ENCODE peak calls at places on chromosomes 2 and 18, in ten cellular contexts. T is GF-D8; M is iPS DF 6.9; B is fibroblast of pulmonary artery; W is activated CD8-positive, alpha-beta T cell treated with anti-CD3 and anti-CD28 coated beads for 36 hours; V is NCI-H1092 treated with DMSO at 0.1 percent for 48 hours; L is chondrocyte; F is left ventricle myocardium superior; N is NCI-H69; Z is GM18507. Q is an unnamed sample.

GRCh38 chr2:48946444-48947048 is 191.0 kb upstream of the LHCGR start:
- DNase-seq in T (no peak), M (peak), B (peak), W (peak), V (peak), L (no peak), F (no peak), N (peak), Z (peak), Q (peak)

GRCh38 chr2:54773838-54774237 is 50.4 kb downstream of the EML6 start:
- DNase-seq in T (no peak), M (peak), B (peak), W (no peak), V (no peak), L (no peak), F (no peak), N (peak), Z (no peak), Q (no peak)

GRCh38 chr18:31049189-31049588 is 6.6 kb upstream of the DSC3 start:
- DNase-seq in T (no peak), M (no peak), B (peak), W (no peak), V (no peak), L (no peak), F (no peak), N (peak), Z (no peak), Q (no peak)

GRCh38 chr18:61844726-61845125 is 48.1 kb downstream of the RNF152 start:
- DNase-seq in T (no peak), M (no peak), B (no peak), W (no peak), V (no peak), L (no peak), F (no peak), N (no peak), Z (no peak), Q (no peak)

GRCh38 chr2:2103320-2103719 is 227.8 kb downstream of the MYT1L start:
- DNase-seq in T (no peak), M (no peak), B (no peak), W (no peak), V (no peak), L (no peak), F (no peak), N (no peak), Z (no peak), Q (no peak)

GRCh38 chr2:45595724-45596435 is 15.2 kb downstream of the SRBD1 start:
- DNase-seq in T (no peak), M (no peak), B (peak), W (no peak), V (no peak), L (no peak), F (peak), N (no peak), Z (no peak), Q (no peak)

GRCh38 chr2:41851554-41851953 is 196.3 kb upstream of the PKDCC start:
- DNase-seq in T (no peak), M (no peak), B (no peak), W (no peak), V (no peak), L (no peak), F (no peak), N (no peak), Z (no peak), Q (no peak)

GRCh38 chr2:157841485-157841884 is 34.6 kb downstream of the ACVR1 start:
- DNase-seq in T (no peak), M (no peak), B (no peak), W (no peak), V (no peak), L (no peak), F (no peak), N (no peak), Z (no peak), Q (no peak)

GRCh38 chr18:48404707-48405106 is 4.5 kb downstream of the ZBTB7C start:
- DNase-seq in T (no peak), M (no peak), B (no peak), W (no peak), V (no peak), L (no peak), F (no peak), N (peak), Z (no peak), Q (no peak)

GRCh38 chr2:6177796-6178195 is 485.6 kb downstream of the SOX11 start:
- DNase-seq in T (no peak), M (no peak), B (no peak), W (no peak), V (no peak), L (no peak), F (no peak), N (no peak), Z (no peak), Q (no peak)

GRCh38 chr2:241443486-241444223 is 64.7 kb downstream of the STK25 start:
- DNase-seq in T (peak), M (no peak), B (peak), W (peak), V (no peak), L (no peak), F (peak), N (peak), Z (peak), Q (peak)

GRCh38 chr2:9668686-9669338 is 38.0 kb upstream of the YWHAQ start:
- DNase-seq in T (no peak), M (no peak), B (no peak), W (no peak), V (peak), L (no peak), F (no peak), N (peak), Z (no peak), Q (no peak)

Q was measured in foreskin keratinocyte.